ENCODE peak calls at places on chromosomes 11 and 22, in five cellular contexts. S is AG04449, V is HFFc6, H is stomach, G is A549. B is an unnamed sample.

GRCh38 chr11:131867457-131868257 is 497.2 kb downstream of the NTM start:
- DNase-seq in S (peak), V (peak), H (peak), G (no peak), B (no peak)

GRCh38 chr11:8826145-8826786 is 84.7 kb upstream of the AKIP1 start:
- DNase-seq in S (no peak), V (peak), H (no peak), G (no peak), B (no peak)

GRCh38 chr22:50326959-50327710 is at the start of gene DENND6B:
- DNase-seq in S (no peak), V (peak), H (peak), G (peak), B (no peak)

GRCh38 chr22:41216984-41217383 is 11.9 kb downstream of the L3MBTL2 start:
- DNase-seq in S (no peak), V (no peak), H (no peak), G (no peak), B (no peak)

GRCh38 chr11:71252434-71252781 is at the start of gene SHANK2:
- DNase-seq in S (no peak), V (no peak), H (peak), G (peak), B (no peak)

GRCh38 chr11:112795142-112795815 is 165.9 kb upstream of the NCAM1 start:
- DNase-seq in S (no peak), V (peak), H (peak), G (peak), B (no peak)

GRCh38 chr11:128450882-128451647 is 136.3 kb downstream of the ETS1 start:
- DNase-seq in S (no peak), V (no peak), H (no peak), G (no peak), B (no peak)

GRCh38 chr22:25013634-25014033 is 61.1 kb downstream of the KIAA1671 start:
- DNase-seq in S (no peak), V (peak), H (no peak), G (no peak), B (no peak)

GRCh38 chr11:69539416-69540117 is 58.1 kb downstream of the LINC01488 start:
- DNase-seq in S (no peak), V (no peak), H (no peak), G (no peak), B (peak)

GRCh38 chr11:58807358-58807757 is 37.1 kb downstream of the GLYATL2 start:
- DNase-seq in S (no peak), V (no peak), H (no peak), G (no peak), B (no peak)

GRCh38 chr11:133239530-133239929 is 292.8 kb downstream of the OPCML start:
- DNase-seq in S (no peak), V (no peak), H (no peak), G (no peak), B (no peak)

GRCh38 chr11:58787903-58788302 is 56.2 kb upstream of the GLYAT start:
- DNase-seq in S (no peak), V (peak), H (no peak), G (no peak), B (no peak)

GRCh38 chr22:40035351-40035750 is 40.6 kb downstream of the FAM83F start:
- DNase-seq in S (no peak), V (no peak), H (no peak), G (no peak), B (no peak)

GRCh38 chr11:84714316-84714780 is 912.8 kb downstream of the DLG2 start:
- DNase-seq in S (no peak), V (no peak), H (peak), G (peak), B (no peak)

GRCh38 chr11:56093008-56093407 is at the start of gene OR8I2:
- DNase-seq in S (no peak), V (no peak), H (no peak), G (no peak), B (no peak)

GRCh38 chr22:30265851-30266444 is 703 bp downstream of the OSM start:
- DNase-seq in S (no peak), V (no peak), H (peak), G (no peak), B (no peak)

GRCh38 chr11:27485930-27486773 is 13.6 kb upstream of the LGR4 start:
- DNase-seq in S (no peak), V (peak), H (no peak), G (no peak), B (no peak)

GRCh38 chr11:110076388-110076965 is 16.7 kb upstream of the ZC3H12C start:
- DNase-seq in S (no peak), V (peak), H (no peak), G (no peak), B (no peak)

GRCh38 chr22:17083811-17084540 is 824 bp upstream of the IL17RA start:
- DNase-seq in S (no peak), V (no peak), H (no peak), G (no peak), B (no peak)

GRCh38 chr11:62105611-62106245 is 18.1 kb upstream of the INCENP start:
- DNase-seq in S (no peak), V (peak), H (no peak), G (no peak), B (no peak)

GRCh38 chr11:129323896-129324522 is 51.6 kb upstream of the BARX2 start:
- DNase-seq in S (no peak), V (no peak), H (peak), G (peak), B (no peak)

GRCh38 chr11:100681064-100681502 is 6.0 kb upstream of the ARHGAP42 start:
- DNase-seq in S (no peak), V (no peak), H (peak), G (no peak), B (no peak)

GRCh38 chr11:96365493-96365892 is 22.5 kb upstream of the MAML2 start:
- DNase-seq in S (no peak), V (no peak), H (no peak), G (no peak), B (no peak)

GRCh38 chr11:94067010-94067409 is 45.9 kb downstream of the HEPHL1 start:
- DNase-seq in S (no peak), V (no peak), H (no peak), G (no peak), B (no peak)

GRCh38 chr11:124917115-124917637 is 1.9 kb upstream of the HEPN1 start:
- DNase-seq in S (no peak), V (no peak), H (no peak), G (no peak), B (no peak)

GRCh38 chr11:64233913-64234839 is at the start of gene VEGFB:
- DNase-seq in S (no peak), V (no peak), H (peak), G (no peak), B (no peak)

GRCh38 chr11:121863126-121863525 is 252.9 kb downstream of the BLID start:
- DNase-seq in S (no peak), V (no peak), H (no peak), G (no peak), B (no peak)

GRCh38 chr22:17845790-17846189 is 71.5 kb upstream of the BID start:
- DNase-seq in S (no peak), V (no peak), H (no peak), G (no peak), B (no peak)

GRCh38 chr11:77089004-77089545 is 13.6 kb upstream of the OMP start:
- DNase-seq in S (no peak), V (no peak), H (no peak), G (no peak), B (peak)

GRCh38 chr11:11082651-11083050 is 224.8 kb upstream of the ZBED5 start:
- DNase-seq in S (no peak), V (no peak), H (no peak), G (no peak), B (no peak)

GRCh38 chr11:94728541-94728940 is 39.6 kb upstream of the AMOTL1 start:
- DNase-seq in S (no peak), V (no peak), H (no peak), G (no peak), B (no peak)

GRCh38 chr22:24772493-24773220 is 1.9 kb downstream of the PIWIL3 start:
- DNase-seq in S (no peak), V (peak), H (no peak), G (peak), B (no peak)

GRCh38 chr22:37806409-37807338 is 1.1 kb upstream of the GCAT start:
- DNase-seq in S (no peak), V (peak), H (peak), G (no peak), B (no peak)

GRCh38 chr11:35065566-35065965 is 73.4 kb upstream of the CD44 start:
- DNase-seq in S (no peak), V (peak), H (no peak), G (no peak), B (no peak)

GRCh38 chr11:23406131-23406819 is 546.0 kb upstream of the CCDC179 start:
- DNase-seq in S (no peak), V (no peak), H (no peak), G (no peak), B (no peak)

DNA sequence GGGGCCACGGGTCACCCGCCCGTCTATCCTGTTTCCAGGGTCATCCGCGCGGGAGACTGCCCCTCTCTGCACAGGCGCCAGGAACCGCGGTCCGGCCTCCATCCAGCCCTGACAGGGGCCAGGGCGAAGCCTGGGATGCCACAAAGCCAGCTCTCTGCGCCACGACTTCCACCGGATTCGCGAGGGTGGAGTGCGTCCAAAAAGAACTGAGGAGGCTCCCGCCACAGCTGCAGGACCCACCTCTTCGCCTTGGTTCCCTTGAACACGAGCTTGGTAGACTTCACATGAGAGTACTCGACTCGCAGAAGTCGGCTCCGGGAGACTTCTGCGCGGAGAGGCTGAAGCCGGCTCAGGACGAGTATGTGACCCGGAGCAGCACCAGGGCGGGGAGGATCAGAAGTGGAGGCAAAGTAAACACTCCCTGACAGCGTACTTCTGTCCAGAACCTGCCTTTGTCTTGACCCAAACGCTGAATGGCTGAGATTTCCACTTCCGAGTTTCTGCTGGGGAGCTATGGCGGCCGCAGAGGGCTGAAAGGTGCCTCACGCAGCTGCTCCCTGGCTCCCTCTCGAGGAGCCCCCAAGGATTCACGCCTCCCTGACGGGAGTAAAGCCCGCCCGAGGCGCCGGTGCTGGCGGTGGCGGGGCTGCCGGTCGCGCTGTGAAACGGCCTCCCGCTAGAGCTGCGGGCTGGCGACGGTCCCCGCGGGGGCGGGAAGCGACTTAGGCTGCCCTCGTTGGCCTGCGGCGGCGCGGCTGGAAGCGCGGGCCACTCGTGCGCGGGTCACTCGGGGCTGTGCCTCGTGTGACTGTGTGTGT is 4566.7 kb upstream of the OR11H1 start:
- DNase-seq in S (no peak), V (no peak), H (no peak), G (no peak), B (peak)
- TF ChIP-seq CTCF in S (no peak), V (no peak), H (no peak), G (no peak), B (no peak)

GRCh38 chr11:7572001-7572712 is 58.4 kb downstream of the PPFIBP2 start:
- DNase-seq in S (no peak), V (no peak), H (peak), G (peak), B (no peak)
- TF ChIP-seq CTCF in S (no peak), V (peak), H (no peak), G (no peak), B (peak)

DNA sequence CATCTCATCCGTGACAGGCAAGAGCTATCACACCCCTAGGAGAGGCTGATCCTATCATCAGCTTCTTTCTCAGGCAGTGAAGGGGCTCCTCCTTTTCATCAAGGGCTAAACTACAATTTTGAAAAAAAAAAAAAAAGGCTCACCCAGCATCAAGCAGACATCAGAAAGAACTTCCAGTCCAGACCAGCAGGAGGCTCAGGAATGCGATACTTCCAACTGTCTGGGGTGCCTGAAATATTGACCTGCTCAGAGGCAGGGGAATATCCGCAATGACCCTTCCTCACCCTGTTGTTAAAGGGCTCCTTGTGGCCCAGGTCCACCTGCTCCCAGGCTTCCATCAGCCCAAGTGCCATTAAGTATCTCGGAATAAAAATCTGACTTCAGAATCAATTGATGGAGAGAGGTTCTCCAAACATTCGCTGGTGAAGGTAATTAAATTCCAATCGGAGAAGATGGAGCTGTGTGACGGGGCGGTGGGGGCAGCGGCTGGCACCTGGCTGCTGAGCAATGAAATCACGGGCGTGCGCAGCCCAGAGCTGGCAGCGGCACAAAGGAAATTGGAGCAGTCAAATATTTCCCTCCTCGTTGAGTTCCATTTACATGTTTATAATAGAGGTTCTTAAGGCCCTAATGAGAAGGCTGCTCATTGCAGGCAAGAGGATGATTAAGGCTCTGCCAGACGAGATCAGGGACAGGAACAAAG is 68.9 kb upstream of the THY1 start:
- DNase-seq in S (no peak), V (peak), H (no peak), G (no peak), B (peak)
- TF ChIP-seq CTCF in S (peak), V (peak), H (no peak), G (no peak), B (peak)

GRCh38 chr11:30049214-30049613 is 32.4 kb upstream of the KCNA4 start:
- DNase-seq in S (no peak), V (no peak), H (no peak), G (no peak), B (no peak)
- TF ChIP-seq CTCF in S (no peak), V (no peak), H (no peak), G (no peak), B (peak)

GRCh38 chr22:46738642-46738960 is 549 bp upstream of the CERK start:
- DNase-seq in S (no peak), V (no peak), H (no peak), G (no peak), B (no peak)
- TF ChIP-seq CTCF in S (no peak), V (no peak), H (no peak), G (no peak), B (no peak)

DNA sequence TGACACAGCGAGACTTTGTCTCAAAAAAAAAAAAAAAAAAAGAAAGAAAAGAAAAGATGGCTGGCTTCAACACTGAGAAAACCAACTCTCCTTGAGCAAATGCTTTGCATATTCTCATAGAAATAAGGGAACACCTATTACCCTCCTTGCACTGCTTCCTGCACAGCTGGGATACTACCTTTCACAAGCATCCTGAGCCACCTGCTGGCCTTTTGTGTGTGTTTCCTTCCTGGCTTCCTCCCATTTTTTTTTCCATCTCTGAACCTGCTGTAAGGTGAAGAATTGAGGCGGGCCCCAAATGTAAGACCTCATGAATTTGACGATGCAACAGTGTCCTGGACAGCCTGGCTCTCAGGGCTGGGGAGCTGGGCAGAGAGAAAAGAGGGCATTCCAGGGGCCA is 1.9 kb upstream of the RFPL3 start:
- DNase-seq in S (no peak), V (no peak), H (no peak), G (no peak), B (no peak)
- TF ChIP-seq CTCF in S (no peak), V (no peak), H (no peak), G (no peak), B (peak)

DNA sequence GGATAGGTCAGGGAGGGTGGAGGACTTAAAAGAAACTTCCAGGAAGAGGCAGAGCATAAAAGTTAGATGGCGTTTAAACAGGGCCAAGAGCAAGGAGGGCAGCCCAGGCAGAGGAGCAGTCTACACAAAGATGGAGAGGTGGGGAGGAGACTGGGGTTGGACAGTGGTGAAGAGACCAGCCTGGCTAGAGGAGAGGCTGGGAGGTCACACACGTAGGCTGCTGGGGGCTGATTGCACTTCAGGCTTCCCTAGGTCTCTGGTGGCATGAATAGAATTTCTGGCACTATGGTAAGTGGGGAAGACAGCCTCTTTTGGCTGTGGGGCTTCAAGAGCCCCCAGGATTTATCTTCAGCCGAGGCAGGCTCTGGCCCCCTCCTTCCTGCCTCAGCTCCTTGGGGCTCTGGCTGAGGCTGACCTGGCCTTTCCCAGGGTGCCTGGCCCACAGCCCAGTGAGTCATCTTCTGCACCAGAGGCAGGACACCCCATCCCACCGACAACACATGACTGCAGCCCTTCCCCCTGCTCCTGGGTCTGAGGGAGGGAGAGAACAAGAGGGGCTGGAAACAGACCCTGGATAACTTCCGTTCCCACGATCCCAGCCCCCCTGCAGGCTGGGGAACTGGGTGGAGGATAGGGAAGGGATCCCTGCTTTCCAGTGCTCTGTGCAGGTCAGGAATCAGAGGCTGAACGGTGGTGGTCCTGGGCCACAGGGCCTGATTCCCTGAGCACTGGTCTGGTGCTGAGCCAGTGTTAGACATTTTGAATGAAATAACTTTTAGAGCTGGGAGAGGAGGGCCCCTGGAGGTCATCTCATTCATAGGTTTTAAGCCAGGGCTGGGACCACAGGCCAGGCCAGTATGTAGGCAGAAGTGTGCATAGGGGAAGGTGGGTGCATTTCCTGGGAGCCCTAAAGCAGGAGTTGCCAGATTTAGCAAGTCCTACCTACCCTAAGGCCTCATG is 26.4 kb downstream of the ARHGEF17 start:
- DNase-seq in S (no peak), V (peak), H (peak), G (peak), B (no peak)
- TF ChIP-seq CTCF in S (no peak), V (no peak), H (no peak), G (no peak), B (no peak)

B was measured in chondrocyte.